ENCODE peak calls at places on chromosomes 16 and 17, in six cellular contexts. T is adrenal gland, R is transverse colon, N is lower leg skin, P is IMR-90, K is esophagus squamous epithelium. X is an unnamed sample.

GRCh38 chr17:3959295-3959899 is 4.8 kb downstream of the ATP2A3 start:
- DNase-seq in K (no peak), P (peak), T (no peak), R (peak), N (no peak), X (no peak)

GRCh38 chr16:88387177-88387576 is 4.4 kb downstream of the ZNF469 start:
- DNase-seq in N (no peak), P (peak), T (no peak), K (no peak), R (no peak), X (no peak)

GRCh38 chr17:69326302-69327059 is 452 bp downstream of the ABCA5 start:
- DNase-seq in P (peak), N (peak), K (no peak), T (no peak), R (no peak), X (peak)

GRCh38 chr17:71467719-71468118 is 653.1 kb upstream of the SOX9 start:
- DNase-seq in P (no peak), K (no peak), T (no peak), N (no peak), R (no peak), X (no peak)

GRCh38 chr16:89867918-89868317 is 5.5 kb upstream of the TCF25 start:
- DNase-seq in T (no peak), K (no peak), P (no peak), N (no peak), R (no peak), X (peak)

GRCh38 chr17:36195474-36196098 is 972 bp downstream of the CCL3L1 start:
- DNase-seq in K (no peak), N (no peak), T (no peak), P (no peak), R (no peak), X (no peak)

GRCh38 chr17:3916013-3916696 is at the start of gene P2RX1:
- DNase-seq in R (peak), P (no peak), K (no peak), T (peak), N (no peak), X (peak)

GRCh38 chr17:19383681-19384470 is 3.1 kb downstream of the MFAP4 start:
- DNase-seq in K (no peak), P (peak), T (no peak), N (no peak), R (no peak), X (peak)

GRCh38 chr16:19853973-19854876 is 30.4 kb downstream of the GPRC5B start:
- DNase-seq in R (no peak), P (no peak), K (no peak), N (no peak), T (no peak), X (no peak)

GRCh38 chr17:28701987-28702751 is 9.5 kb downstream of the PROCA1 start:
- DNase-seq in R (no peak), K (no peak), P (no peak), N (no peak), T (no peak), X (no peak)

GRCh38 chr17:40532520-40533253 is 31.3 kb upstream of the TNS4 start:
- DNase-seq in K (no peak), N (no peak), R (no peak), T (no peak), P (peak), X (no peak)

GRCh38 chr16:58194790-58195189 is 3.1 kb downstream of the CSNK2A2 start:
- DNase-seq in P (no peak), N (no peak), R (no peak), K (no peak), T (no peak), X (no peak)

GRCh38 chr17:60039096-60039495 is 39.6 kb downstream of the HEATR6 start:
- DNase-seq in P (no peak), R (no peak), T (no peak), K (no peak), N (no peak), X (no peak)

GRCh38 chr16:3518983-3519343 is 18.2 kb downstream of the CLUAP1 start:
- DNase-seq in K (no peak), N (no peak), R (no peak), P (no peak), T (no peak), X (no peak)

GRCh38 chr16:66150691-66151090 is 215.8 kb upstream of the CDH5 start:
- DNase-seq in P (peak), T (peak), N (peak), K (no peak), R (peak), X (no peak)

GRCh38 chr16:88703486-88704309 is 2.5 kb downstream of the RNF166 start:
- DNase-seq in N (no peak), P (no peak), T (peak), K (no peak), R (peak), X (peak)

GRCh38 chr17:57234252-57235092 is 21.9 kb upstream of the MSI2 start:
- DNase-seq in P (no peak), N (no peak), K (no peak), R (no peak), T (no peak), X (no peak)

GRCh38 chr17:78597923-78598545 is 20.8 kb upstream of the DNAH17 start:
- DNase-seq in K (no peak), P (peak), T (no peak), R (no peak), N (no peak), X (no peak)

GRCh38 chr17:7015587-7016020 is 3.2 kb downstream of the RNASEK start:
- DNase-seq in T (no peak), R (no peak), N (peak), P (no peak), K (no peak), X (peak)

GRCh38 chr17:38702166-38702899 is 2.7 kb upstream of the MLLT6 start:
- DNase-seq in T (peak), K (peak), P (peak), N (peak), R (peak), X (peak)

GRCh38 chr17:38550661-38551060 is 55.1 kb downstream of the SRCIN1 start:
- DNase-seq in K (no peak), R (no peak), N (peak), T (peak), P (peak), X (peak)

GRCh38 chr16:57775661-57776469 is 26.4 kb downstream of the KIFC3 start:
- DNase-seq in R (peak), N (no peak), P (no peak), K (no peak), T (no peak), X (no peak)

GRCh38 chr17:46262271-46262670 is 32.7 kb upstream of the LRRC37A start:
- DNase-seq in T (no peak), P (no peak), N (no peak), K (no peak), R (no peak), X (no peak)

GRCh38 chr17:82930924-82931695 is 91.3 kb upstream of the ZNF750 start:
- DNase-seq in R (peak), K (no peak), P (no peak), T (peak), N (no peak), X (no peak)

GRCh38 chr16:8998114-8998513 is 34.4 kb upstream of the USP7 start:
- DNase-seq in R (no peak), K (no peak), N (no peak), T (peak), P (peak), X (no peak)

GRCh38 chr17:39678340-39679116 is 9.3 kb downstream of the PGAP3 start:
- DNase-seq in K (no peak), T (no peak), R (peak), N (no peak), P (no peak), X (no peak)

GRCh38 chr17:77696151-77696719 is 262.3 kb upstream of the TNRC6C start:
- DNase-seq in K (no peak), P (no peak), N (no peak), R (no peak), T (no peak), X (no peak)

GRCh38 chr17:4511199-4511932 is 12.7 kb downstream of the SPNS2 start:
- DNase-seq in N (no peak), P (no peak), R (no peak), K (no peak), T (no peak), X (no peak)

GRCh38 chr16:65372171-65372570 is 250.3 kb upstream of the CDH11 start:
- DNase-seq in K (no peak), N (no peak), T (no peak), P (no peak), R (no peak), X (no peak)

GRCh38 chr16:58475220-58475619 is 24.7 kb upstream of the NDRG4 start:
- DNase-seq in T (no peak), K (no peak), R (no peak), P (no peak), N (no peak), X (no peak)

GRCh38 chr17:28473542-28473941 is at the start of gene SLC13A2:
- DNase-seq in N (no peak), P (no peak), T (no peak), R (peak), K (no peak), X (no peak)

GRCh38 chr17:75783803-75784472 is 668 bp upstream of the UNK start:
- DNase-seq in T (peak), R (peak), N (no peak), K (no peak), P (no peak), X (no peak)
- TF ChIP-seq POLR2A in T (no peak), R (no peak), N (no peak), K (no peak), P (no peak), X (no peak)

DNA sequence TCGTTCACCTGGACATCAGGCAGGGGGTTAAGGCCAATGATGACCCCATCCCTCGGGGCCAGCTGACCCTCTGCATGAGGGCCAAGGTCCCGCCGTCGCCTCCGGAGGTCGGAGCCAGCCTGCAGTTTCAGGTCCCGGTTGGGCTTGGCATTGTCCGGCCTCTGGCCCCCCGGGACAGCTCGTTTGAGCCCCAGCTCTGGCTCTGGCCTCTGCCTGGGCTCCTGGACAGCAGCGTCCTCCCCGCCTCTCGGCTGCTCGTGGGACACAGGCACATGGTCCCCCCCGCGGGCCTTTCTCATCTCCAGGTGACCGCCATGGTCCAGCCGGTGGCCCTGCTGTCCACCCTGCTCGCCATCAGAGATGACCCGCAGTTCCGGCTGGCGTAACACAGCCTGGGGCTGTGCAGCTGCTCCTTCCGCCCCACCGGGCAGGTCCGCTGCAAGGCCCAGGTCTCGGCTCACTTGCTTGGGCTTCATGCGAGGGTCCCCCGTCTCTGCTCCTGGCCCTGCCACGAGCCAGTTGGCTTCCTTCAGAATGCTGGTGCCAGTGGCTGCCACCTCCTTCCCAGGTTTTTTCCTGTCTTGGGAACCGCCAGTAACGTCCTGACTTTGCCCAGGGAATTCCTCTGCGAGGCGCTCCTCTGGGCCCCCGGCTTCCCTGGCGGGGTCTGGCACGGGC is 6.7 kb downstream of the NDUFAF8 start:
- DNase-seq in P (no peak), N (no peak), R (no peak), T (no peak), K (no peak), X (no peak)
- TF ChIP-seq POLR2A in P (no peak), N (no peak), R (no peak), T (no peak), K (no peak), X (no peak)

DNA sequence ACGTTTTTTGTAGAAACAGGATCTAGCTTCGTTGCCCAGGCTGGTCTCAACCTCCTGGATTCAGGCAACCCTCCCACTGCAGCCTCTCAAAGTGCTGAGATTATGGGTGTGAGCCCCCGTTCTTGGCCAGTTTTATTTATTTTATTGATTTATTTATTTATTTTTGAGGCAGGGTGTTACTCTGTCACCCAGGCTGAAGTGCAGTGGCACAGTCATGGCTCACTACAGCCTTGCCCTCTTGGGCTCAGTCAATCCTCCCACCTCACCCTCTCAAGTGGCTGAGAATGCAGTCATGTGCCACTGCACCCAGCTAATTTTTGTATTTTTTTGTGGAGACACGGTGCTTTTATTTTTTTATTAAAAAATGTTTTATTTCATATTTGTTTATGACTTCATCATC is 79.9 kb upstream of the ATF7IP2 start:
- DNase-seq in R (no peak), P (no peak), T (no peak), N (no peak), K (no peak), X (no peak)
- TF ChIP-seq POLR2A in R (no peak), P (no peak), T (no peak), N (no peak), K (no peak), X (no peak)

GRCh38 chr17:13601776-13602551 is at the start of gene HS3ST3A1:
- DNase-seq in R (peak), P (peak), N (no peak), T (peak), K (no peak), X (no peak)
- TF ChIP-seq POLR2A in R (peak), P (peak), N (no peak), T (peak), K (no peak), X (no peak)

X was measured in erythroblast.